ENCODE peak calls at places on chromosomes 6 and 20, in five cellular contexts. W, U, C, I and F are unnamed samples.

GRCh38 chr6:45566882-45567281 is 189.1 kb upstream of the SUPT3H start:
- DNase-seq in W (peak; percentile 31), U (peak; percentile 50), C (no peak), I (peak; percentile 23), F (no peak)

GRCh38 chr6:94349227-94349626 is 929.9 kb upstream of the EPHA7 start:
- DNase-seq in W (no peak), U (no peak), C (no peak), I (no peak), F (no peak)

GRCh38 chr20:5886788-5887187 is 63.5 kb downstream of the TRMT6 start:
- DNase-seq in W (no peak), U (no peak), C (no peak), I (no peak), F (no peak)

GRCh38 chr6:159217595-159218275 is 48.5 kb downstream of the FNDC1 start:
- DNase-seq in W (peak; percentile 86), U (no peak), C (peak; percentile 77), I (no peak), F (peak; percentile 50)

GRCh38 chr6:10901751-10902150 is 14.9 kb downstream of the SYCP2L start:
- DNase-seq in W (no peak), U (no peak), C (no peak), I (no peak), F (no peak)

GRCh38 chr6:92122746-92123145 is 1296.6 kb downstream of the EPHA7 start:
- DNase-seq in W (no peak), U (no peak), C (no peak), I (peak; percentile 29), F (no peak)

GRCh38 chr6:31197559-31198305 is 27.2 kb upstream of the POU5F1 start:
- DNase-seq in W (peak; percentile 65), U (peak; percentile 37), C (peak; percentile 73), I (peak; percentile 84), F (peak; percentile 99)

GRCh38 chr20:62580052-62580451 is 62.3 kb upstream of the SLCO4A1 start:
- DNase-seq in W (no peak), U (no peak), C (no peak), I (no peak), F (no peak)

GRCh38 chr6:1495344-1495743 is 106.0 kb downstream of the FOXF2 start:
- DNase-seq in W (no peak), U (no peak), C (no peak), I (no peak), F (no peak)

GRCh38 chr6:93820465-93821082 is 401.2 kb upstream of the EPHA7 start:
- DNase-seq in W (no peak), U (no peak), C (no peak), I (no peak), F (no peak)

GRCh38 chr6:35128496-35128895 is 12.6 kb downstream of the TCP11 start:
- DNase-seq in W (no peak), U (no peak), C (no peak), I (no peak), F (no peak)

DNA sequence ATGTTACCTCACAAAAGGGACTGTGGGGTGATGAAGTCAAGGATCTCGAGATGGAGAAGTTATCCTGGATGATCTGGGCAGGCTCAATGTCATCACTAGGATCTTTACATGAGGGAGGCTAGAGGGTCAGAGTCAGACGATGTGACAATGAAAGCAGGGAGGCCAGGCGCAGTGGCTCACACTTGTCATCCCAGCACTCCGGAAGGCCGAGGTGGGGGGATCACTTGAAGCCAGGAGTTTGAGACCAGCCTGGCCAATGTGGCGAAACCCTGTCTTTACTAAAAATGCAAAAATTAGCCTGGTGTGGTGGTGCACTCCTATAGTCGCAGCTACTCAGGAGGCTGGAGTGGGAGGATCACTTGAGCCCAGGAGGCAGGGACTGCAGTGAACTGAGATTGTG is 68.8 kb downstream of the TTLL2 start:
- DNase-seq in W (no peak), U (no peak), C (no peak), I (no peak), F (no peak)
- H2BK12ac ChIP-seq in W (no peak overlapping the region), U (no peak overlapping the region), C (peak overlapping the region; percentile 23), I (no peak overlapping the region), F (no peak overlapping the region)

GRCh38 chr20:45934587-45935415 is at the start of gene PCIF1:
- DNase-seq in W (peak; percentile 96), U (peak; percentile 99), C (peak; percentile 99), I (peak; percentile 99), F (peak; percentile 99)

GRCh38 chr20:45937765-45938164 is 3.3 kb downstream of the PCIF1 start:
- DNase-seq in W (no peak), U (no peak), C (no peak), I (peak; percentile 24), F (no peak)

GRCh38 chr20:45934046-45934586 is 367 bp upstream of the PCIF1 start:
- DNase-seq in W (peak; percentile 79), U (no peak), C (no peak), I (peak; percentile 64), F (peak; percentile 47)

GRCh38 chr20:45935416-45936046 is 1.0 kb downstream of the PCIF1 start:
- DNase-seq in W (no peak), U (no peak), C (no peak), I (peak; percentile 77), F (no peak)

GRCh38 chr20:45933231-45934045 is 1.0 kb upstream of the PCIF1 start:
- DNase-seq in W (peak; percentile 97), U (peak; percentile 72), C (peak; percentile 81), I (peak; percentile 76), F (peak; percentile 32)
- H2AK5ac ChIP-seq in W (no peak overlapping the region), U (peak overlapping the region; percentile 43), C (no peak overlapping the region), I (peak overlapping the region; percentile 26), F (no peak overlapping the region)

GRCh38 chr6:108535079-108535742 is 25.5 kb upstream of the FOXO3 start:
- DNase-seq in W (no peak), U (no peak), C (no peak), I (no peak), F (no peak)
- H2BK12ac ChIP-seq in W (no peak overlapping the region), U (no peak overlapping the region), C (peak overlapping the region; percentile 9), I (no peak overlapping the region), F (no peak overlapping the region)

GRCh38 chr20:50415516-50416268 is 94.5 kb upstream of the PTPN1 start:
- DNase-seq in W (peak; percentile 59), U (no peak), C (peak; percentile 59), I (peak; percentile 89), F (peak; percentile 72)

GRCh38 chr20:50416930-50417329 is 93.3 kb upstream of the PTPN1 start:
- DNase-seq in W (no peak), U (no peak), C (no peak), I (no peak), F (no peak)

GRCh38 chr20:50413088-50413500 is 97.1 kb upstream of the PTPN1 start:
- DNase-seq in W (no peak), U (no peak), C (no peak), I (peak; percentile 86), F (peak; percentile 55)

GRCh38 chr20:50416269-50416863 is 93.8 kb upstream of the PTPN1 start:
- DNase-seq in W (no peak), U (no peak), C (no peak), I (no peak), F (no peak)

DNA sequence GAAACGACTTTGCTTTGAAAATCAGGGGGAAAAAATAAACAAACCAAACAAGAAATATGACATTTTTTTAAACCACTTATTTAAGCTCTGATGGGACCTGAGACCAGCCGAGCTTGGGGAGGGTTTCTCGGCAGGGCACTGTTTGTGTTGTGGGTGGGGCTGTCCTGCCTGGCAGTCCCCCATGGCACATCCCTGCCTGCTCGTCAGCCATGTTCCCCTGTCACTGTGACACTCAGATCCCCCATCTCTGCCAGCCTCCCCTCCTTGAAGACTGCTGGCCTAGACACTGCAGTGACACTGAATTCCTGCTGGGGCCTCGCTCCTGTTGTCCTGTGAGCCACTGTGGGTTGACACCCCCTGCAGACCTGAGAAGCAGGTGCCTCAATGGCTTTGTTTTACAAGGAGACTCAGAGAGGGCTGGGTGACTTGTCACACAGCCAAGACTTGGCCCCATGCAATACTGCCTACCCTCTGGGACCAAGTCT is 95.1 kb upstream of the PTPN1 start:
- DNase-seq in W (no peak), U (no peak), C (no peak), I (no peak), F (peak; percentile 57)
- H2AK5ac ChIP-seq in W (no peak overlapping the region), U (peak overlapping the region; percentile 47), C (no peak overlapping the region), I (no peak overlapping the region), F (no peak overlapping the region)

GRCh38 chr6:68740828-68741500 is 105.9 kb downstream of the ADGRB3 start:
- DNase-seq in W (no peak), U (no peak), C (no peak), I (no peak), F (no peak)

GRCh38 chr6:68743099-68743498 is 108.0 kb downstream of the ADGRB3 start:
- DNase-seq in W (no peak), U (no peak), C (no peak), I (no peak), F (no peak)

GRCh38 chr6:68732423-68732822 is 97.3 kb downstream of the ADGRB3 start:
- DNase-seq in W (no peak), U (no peak), C (no peak), I (no peak), F (no peak)

GRCh38 chr6:68741501-68742343 is 106.6 kb downstream of the ADGRB3 start:
- DNase-seq in W (no peak), U (no peak), C (no peak), I (peak; percentile 10), F (no peak)

DNA sequence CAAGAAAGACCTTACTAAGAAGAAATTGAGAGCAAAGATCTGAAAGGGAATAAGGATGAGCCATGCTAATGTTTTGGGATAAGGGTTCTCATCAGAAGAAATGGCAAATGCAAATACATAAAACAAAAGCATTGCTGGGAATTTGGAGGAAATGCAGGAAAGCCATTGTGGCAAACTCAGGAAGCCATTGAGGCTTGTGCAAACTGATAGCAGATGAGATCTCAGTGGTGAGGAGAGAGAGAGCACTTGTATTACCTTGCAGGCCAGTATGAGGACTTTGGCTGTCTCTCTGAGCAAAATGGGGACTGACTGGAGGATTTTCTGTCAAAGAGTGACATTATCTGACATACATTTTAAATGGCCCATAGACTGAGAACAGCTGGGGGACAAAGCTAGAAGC is 103.0 kb downstream of the ADGRB3 start:
- DNase-seq in W (no peak), U (no peak), C (no peak), I (no peak), F (no peak)
- H2BK12ac ChIP-seq in W (no peak overlapping the region), U (no peak overlapping the region), C (no peak overlapping the region), I (no peak overlapping the region), F (no peak overlapping the region)

GRCh38 chr6:9064156-9064555 is 628.8 kb upstream of the SLC35B3 start:
- DNase-seq in W (no peak), U (no peak), C (no peak), I (no peak), F (no peak)

GRCh38 chr6:9062581-9062980 is 627.2 kb upstream of the SLC35B3 start:
- DNase-seq in W (no peak), U (no peak), C (no peak), I (no peak), F (no peak)
- H2AK5ac ChIP-seq in W (no peak overlapping the region), U (no peak overlapping the region), C (no peak overlapping the region), I (no peak overlapping the region), F (no peak overlapping the region)